ENCODE peak calls at places on chromosomes 11 and 22, in seven cellular contexts. B is transverse colon, M is coronary artery, R is tibial nerve, H is lower leg skin, A is upper lobe of right lung, X is SJSA1. U is an unnamed sample.

GRCh38 chr11:118634435-118635236 is 27.2 kb downstream of the PHLDB1 start:
- DNase-seq in A (peak), H (no peak), M (peak), X (no peak), B (peak), R (peak), U (no peak)

GRCh38 chr11:107562647-107563208 is 2.8 kb downstream of the ALKBH8 start:
- DNase-seq in H (no peak), A (no peak), B (no peak), X (no peak), M (no peak), R (no peak), U (no peak)

GRCh38 chr11:37502202-37502601 is 904.2 kb upstream of the RAG2 start:
- DNase-seq in X (no peak), M (no peak), A (no peak), H (no peak), B (no peak), R (no peak), U (no peak)

GRCh38 chr11:115759622-115760527 is 255.7 kb upstream of the CADM1 start:
- DNase-seq in A (peak), H (no peak), M (no peak), X (no peak), R (no peak), B (peak), U (no peak)

GRCh38 chr11:86637976-86638375 is 34.4 kb downstream of the ME3 start:
- DNase-seq in H (no peak), R (no peak), B (no peak), A (no peak), M (no peak), X (no peak), U (peak)

GRCh38 chr22:37423283-37423682 is 4.0 kb downstream of the ELFN2 start:
- DNase-seq in A (no peak), R (no peak), X (no peak), B (no peak), H (no peak), M (no peak), U (no peak)

GRCh38 chr11:73804712-73805111 is 17.0 kb downstream of the MRPL48 start:
- DNase-seq in H (no peak), A (no peak), M (no peak), X (no peak), B (no peak), R (no peak), U (no peak)

GRCh38 chr11:117916956-117917355 is 12.2 kb downstream of the TMPRSS13 start:
- DNase-seq in A (no peak), B (no peak), X (no peak), R (no peak), M (peak), H (no peak), U (no peak)

GRCh38 chr11:117441146-117441975 is 113.7 kb downstream of the CEP164 start:
- DNase-seq in B (no peak), A (no peak), M (no peak), R (no peak), H (no peak), X (no peak), U (no peak)

GRCh38 chr11:33451364-33451763 is 194.2 kb downstream of the HIPK3 start:
- DNase-seq in B (no peak), X (no peak), R (no peak), H (no peak), A (no peak), M (no peak), U (no peak)

GRCh38 chr11:78851883-78852586 is 277.4 kb upstream of the NARS2 start:
- DNase-seq in A (no peak), M (no peak), H (no peak), R (no peak), X (no peak), B (peak), U (peak)

GRCh38 chr11:17730608-17731462 is 3.7 kb upstream of the KCNC1 start:
- DNase-seq in M (peak), X (peak), R (peak), B (peak), A (peak), H (peak), U (peak)

GRCh38 chr22:32024791-32025190 is 18.3 kb upstream of the SLC5A1 start:
- DNase-seq in A (no peak), X (no peak), R (no peak), M (no peak), H (no peak), B (no peak), U (no peak)

GRCh38 chr11:127800989-127801688 is 786.2 kb downstream of the ETS1 start:
- DNase-seq in H (no peak), M (no peak), X (no peak), A (no peak), R (no peak), B (no peak), U (no peak)

GRCh38 chr11:67673902-67674301 is 521 bp downstream of the ALDH3B2 start:
- DNase-seq in A (peak), R (no peak), X (no peak), M (no peak), H (no peak), B (no peak), U (no peak)

DNA sequence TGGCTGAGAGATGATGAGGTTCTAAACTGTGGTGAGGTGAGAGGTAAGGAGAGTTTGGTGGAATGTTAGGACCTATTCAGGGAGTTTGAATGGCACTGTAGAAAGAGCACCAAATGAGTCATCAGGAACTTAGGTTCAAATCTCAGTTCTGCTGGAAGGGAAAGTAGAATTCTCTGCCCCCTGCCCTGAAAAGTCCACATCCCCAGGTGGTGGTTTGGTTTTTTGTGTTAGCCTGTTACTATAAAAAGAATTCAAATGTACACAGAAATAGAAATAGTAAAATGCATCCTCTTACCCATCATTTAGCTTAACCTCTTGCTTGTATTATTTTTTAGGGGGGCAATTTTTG is 20.2 kb downstream of the PPFIBP2 start:
- DNase-seq in X (no peak), R (no peak), H (no peak), B (no peak), M (no peak), A (no peak), U (no peak)
- H3K4me3 ChIP-seq in X (no peak), R (no peak), H (no peak), B (no peak), M (no peak), A (no peak), U (no peak)

GRCh38 chr22:50169181-50169759 is 1.3 kb upstream of the PANX2 start:
- DNase-seq in R (no peak), M (no peak), X (no peak), A (no peak), H (no peak), B (no peak), U (no peak)
- H3K4me3 ChIP-seq in R (no peak), M (peak), X (peak), A (peak), H (no peak), B (peak), U (no peak)

GRCh38 chr22:35838849-35839646 is 121.4 kb downstream of the APOL5 start:
- DNase-seq in R (peak), B (peak), A (no peak), H (no peak), M (no peak), X (peak), U (peak)
- H3K4me3 ChIP-seq in R (peak), B (peak), A (peak), H (no peak), M (peak), X (peak), U (no peak)

GRCh38 chr11:1866226-1866625 is 13.3 kb downstream of the LSP1 start:
- DNase-seq in B (no peak), R (no peak), M (no peak), A (no peak), X (no peak), H (no peak), U (no peak)
- H3K4me3 ChIP-seq in B (no peak), R (no peak), M (no peak), A (no peak), X (no peak), H (no peak), U (no peak)

GRCh38 chr22:25100972-25101371 is 98.7 kb upstream of the CRYBB3 start:
- DNase-seq in R (no peak), M (no peak), H (no peak), X (no peak), A (no peak), B (no peak), U (no peak)

GRCh38 chr22:25097006-25097405 is 102.7 kb upstream of the CRYBB3 start:
- DNase-seq in B (no peak), H (no peak), A (no peak), X (no peak), R (no peak), M (no peak), U (no peak)

GRCh38 chr22:25100402-25100801 is 99.3 kb upstream of the CRYBB3 start:
- DNase-seq in M (no peak), A (no peak), H (no peak), B (no peak), R (no peak), X (no peak), U (no peak)

GRCh38 chr22:25098445-25099081 is 101.1 kb upstream of the CRYBB3 start:
- DNase-seq in R (no peak), B (no peak), A (no peak), M (no peak), H (no peak), X (no peak), U (no peak)

DNA sequence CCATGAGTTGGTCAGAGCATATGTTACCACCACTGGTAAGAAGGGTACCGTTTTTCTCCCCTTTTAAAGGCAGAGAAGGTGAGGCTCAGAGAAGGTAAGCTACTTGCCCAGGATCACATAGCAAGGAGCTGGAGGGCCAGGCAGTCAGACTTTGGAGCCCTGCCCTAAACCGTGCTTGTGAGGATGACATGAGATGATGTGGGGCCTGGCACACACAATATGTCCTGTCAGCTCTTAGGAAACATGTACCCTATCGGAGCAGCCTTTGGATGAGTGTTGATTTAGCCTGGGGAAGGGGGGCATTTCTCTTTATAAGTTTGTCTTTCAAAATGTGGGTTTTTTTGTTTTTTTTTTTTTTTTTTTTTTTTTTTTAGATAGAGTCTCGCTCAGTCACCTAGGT is 100.5 kb upstream of the CRYBB3 start:
- DNase-seq in A (no peak), M (no peak), X (no peak), R (no peak), H (no peak), B (no peak), U (no peak)
- H3K4me3 ChIP-seq in A (no peak), M (no peak), X (no peak), R (no peak), H (no peak), B (no peak), U (no peak)

DNA sequence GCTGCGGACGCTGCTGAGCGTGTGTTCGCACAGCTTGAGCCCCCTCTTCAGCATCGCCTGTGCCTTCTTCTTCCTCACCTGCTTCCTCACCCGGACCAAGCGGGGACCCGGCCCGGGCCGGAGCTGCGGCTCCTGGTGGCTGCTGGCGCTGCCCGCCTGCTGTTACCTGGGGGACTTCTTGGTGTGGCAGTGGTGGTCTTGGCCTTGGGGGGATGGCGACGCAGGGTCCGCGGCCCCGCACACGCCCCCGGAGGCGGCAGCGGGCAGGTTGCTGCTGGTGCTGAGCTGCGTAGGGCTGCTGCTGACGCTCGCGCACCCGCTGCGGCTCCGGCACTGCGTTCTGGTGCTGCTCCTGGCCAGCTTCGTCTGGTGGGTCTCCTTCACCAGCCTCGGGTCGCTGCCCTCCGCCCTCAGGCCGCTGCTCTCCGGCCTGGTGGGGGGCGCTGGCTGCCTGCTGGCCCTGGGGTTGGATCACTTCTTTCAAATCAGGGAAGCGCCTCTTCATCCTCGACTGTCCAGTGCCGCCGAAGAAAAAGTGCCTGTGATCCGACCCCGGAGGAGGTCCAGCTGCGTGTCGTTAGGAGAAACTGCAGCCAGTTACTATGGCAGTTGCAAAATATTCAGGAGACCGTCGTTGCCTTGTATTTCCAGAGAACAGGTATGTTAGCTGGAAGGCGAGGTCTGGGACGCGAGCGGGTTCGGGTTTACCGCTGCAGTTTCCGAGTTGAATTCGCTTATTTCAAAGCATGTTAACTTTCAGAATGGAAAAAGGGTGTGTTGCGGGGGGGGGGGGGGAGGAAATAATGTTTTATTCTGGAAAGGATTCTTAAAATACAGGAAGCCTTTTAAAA is 1.0 kb downstream of the PDE3B start:
- DNase-seq in R (no peak), X (peak), B (peak), H (no peak), A (peak), M (peak), U (no peak)
- H3K4me3 ChIP-seq in R (peak), X (peak), B (peak), H (peak), A (peak), M (peak), U (peak)

DNA sequence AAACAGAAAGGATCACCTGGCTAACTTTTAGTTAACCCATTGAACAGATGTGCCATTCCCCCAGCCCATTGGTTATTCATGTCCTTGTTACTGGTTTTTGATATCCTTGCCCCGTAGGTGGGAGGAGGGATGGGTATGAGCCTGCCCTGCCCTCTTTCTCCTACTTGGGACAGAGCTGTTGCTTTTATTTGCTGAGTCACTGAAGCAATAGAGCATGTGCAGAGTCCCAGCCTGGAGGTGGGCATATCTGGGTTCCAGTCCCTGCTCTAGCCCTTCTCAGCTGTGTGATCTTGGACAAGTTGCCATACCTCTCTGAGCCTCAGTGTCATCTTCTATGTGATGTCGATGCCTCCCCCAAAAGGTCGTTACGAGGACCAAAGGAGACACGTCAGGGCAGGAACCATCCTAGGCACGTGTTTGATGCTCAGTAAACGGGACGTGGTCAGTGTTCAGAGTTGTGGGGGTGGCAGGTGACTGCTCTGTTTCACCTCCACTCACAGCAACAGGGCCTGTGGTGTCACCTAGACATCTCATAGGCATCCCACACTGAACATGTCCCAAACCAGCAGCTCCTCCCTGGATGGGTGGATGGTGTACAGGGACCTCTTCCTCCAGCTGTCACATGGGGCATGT is 61.0 kb downstream of the BMAL1 start:
- DNase-seq in A (no peak), M (no peak), X (no peak), R (no peak), H (no peak), B (no peak), U (peak)
- H3K4me3 ChIP-seq in A (peak), M (peak), X (peak), R (peak), H (no peak), B (no peak), U (no peak)

GRCh38 chr11:64842851-64843841 is 1.3 kb downstream of the CDC42BPG start:
- DNase-seq in H (peak), B (peak), A (peak), X (no peak), R (no peak), M (no peak), U (no peak)

GRCh38 chr11:64846998-64847666 is 2.7 kb upstream of the CDC42BPG start:
- DNase-seq in R (peak), H (peak), X (peak), B (peak), M (peak), A (peak), U (peak)

GRCh38 chr11:64843971-64844329 is 503 bp downstream of the CDC42BPG start:
- DNase-seq in H (no peak), B (no peak), R (no peak), A (no peak), M (no peak), X (no peak), U (no peak)

GRCh38 chr11:64844330-64845124 is at the start of gene CDC42BPG:
- DNase-seq in H (no peak), B (peak), X (peak), A (peak), M (no peak), R (no peak), U (no peak)

DNA sequence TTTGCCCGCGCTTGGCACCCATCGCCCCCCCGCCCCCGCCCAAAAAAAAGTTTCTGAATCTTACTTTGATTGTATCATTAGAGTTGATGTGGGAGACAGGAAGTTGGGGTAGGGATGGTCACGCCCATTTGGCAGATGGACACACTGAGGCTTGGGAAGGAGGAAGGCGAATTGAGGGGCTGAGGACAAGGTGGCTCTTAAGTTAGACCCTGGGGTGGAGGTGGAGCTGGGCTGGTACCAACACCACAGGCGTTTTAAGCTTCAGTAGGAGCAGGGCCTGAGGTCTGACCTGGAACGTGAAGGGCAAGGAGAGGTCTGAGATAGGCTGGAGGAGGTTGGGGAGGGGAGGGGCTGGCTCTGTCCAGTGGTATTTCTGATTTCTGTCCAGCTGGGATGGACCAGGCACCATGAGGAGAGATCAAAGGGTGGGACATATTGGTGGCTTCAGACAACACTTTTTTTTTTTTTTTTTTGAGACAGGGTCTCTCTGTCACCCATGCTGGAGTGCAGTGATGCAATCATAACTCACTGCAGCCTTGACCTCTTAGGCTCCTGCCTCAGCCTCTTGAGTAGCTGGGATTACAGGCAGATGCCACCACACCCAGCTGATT is 777 bp upstream of the CDC42BPG start:
- DNase-seq in B (peak), R (no peak), A (no peak), X (no peak), H (no peak), M (no peak), U (no peak)
- H3K4me3 ChIP-seq in B (peak), R (peak), A (peak), X (no peak), H (no peak), M (peak), U (peak)

GRCh38 chr11:65488273-65489058 is 10.4 kb upstream of the MALAT1 start:
- DNase-seq in R (no peak), A (peak), X (peak), H (no peak), M (peak), B (peak), U (no peak)
- H3K4me3 ChIP-seq in R (no peak), A (no peak), X (no peak), H (no peak), M (peak), B (no peak), U (no peak)

U was measured in Jurkat, Clone E6-1.